ENCODE peak calls at places on chromosomes 2 and 18, in seven cellular contexts. R, I, C, J, L, D and E are unnamed samples.

GRCh38 chr2:202064206-202064880 is 8.7 kb upstream of the KIAA2012 start:
- DNase-seq in I (no peak), J (peak; percentile 79), C (no peak), D (peak; percentile 9), L (no peak), R (peak; percentile 21), E (no peak)

GRCh38 chr18:26406294-26406693 is 142.1 kb downstream of the KCTD1 start:
- DNase-seq in C (no peak), L (no peak), J (no peak), D (no peak), I (no peak), R (no peak), E (no peak)

GRCh38 chr2:61255580-61256437 is 93.8 kb downstream of the C2orf74 start:
- DNase-seq in I (no peak), D (no peak), R (peak; percentile 64), L (no peak), C (no peak), J (peak; percentile 74), E (no peak)

GRCh38 chr18:48932822-48933510 is 17.8 kb downstream of the SMAD7 start:
- DNase-seq in L (no peak), R (no peak), I (peak; percentile 83), J (no peak), C (no peak), D (no peak), E (no peak)

GRCh38 chr2:136118819-136119716 is 1.1 kb upstream of the CXCR4 start:
- DNase-seq in J (no peak), R (no peak), D (peak; percentile 78), L (peak; percentile 60), I (peak; percentile 18), C (peak; percentile 73), E (peak; percentile 73)

GRCh38 chr2:39418491-39418890 is 18.6 kb downstream of the MAP4K3 start:
- DNase-seq in J (no peak), R (no peak), C (no peak), I (no peak), L (no peak), D (no peak), E (no peak)

GRCh38 chr2:113755690-113756063 is 765 bp downstream of the SLC35F5 start:
- DNase-seq in L (no peak), D (no peak), R (no peak), C (no peak), J (peak; percentile 30), I (no peak), E (no peak)

GRCh38 chr18:1585881-1586488 is 681.3 kb downstream of the ADCYAP1 start:
- DNase-seq in C (no peak), I (peak; percentile 15), J (peak; percentile 23), R (peak; percentile 45), L (peak; percentile 13), D (peak; percentile 38), E (no peak)

GRCh38 chr18:35876243-35876642 is 96.2 kb upstream of the RMP24 start:
- DNase-seq in I (no peak), R (no peak), D (no peak), J (no peak), L (no peak), C (no peak), E (no peak)

GRCh38 chr18:35024965-35025364 is 16.2 kb upstream of the MAPRE2 start:
- DNase-seq in C (peak; percentile 48), I (no peak), J (peak; percentile 97), R (peak; percentile 54), L (no peak), D (no peak), E (no peak)